ENCODE peak calls at places on chromosomes 13 and 19, in ten cellular contexts. One of them, this sample, is unnamed.

GRCh38 chr13:98221234-98221633 is 44.2 kb upstream of the RNF113B start:
- DNase-seq in Calu3: no peak
- DNase-seq in Caco-2: no peak
- DNase-seq in bronchial epithelial cell: no peak
- DNase-seq in heart left ventricle: no peak
- DNase-seq in fibroblast of mammary gland: peak; percentile 71
- DNase-seq in mesothelial cell of epicardium: no peak
- DNase-seq in fibroblast of villous mesenchyme: peak; percentile 38
- DNase-seq in H9: no peak
- DNase-seq in H1: no peak
- DNase-seq in this sample: no peak

GRCh38 chr19:9945319-9945966 is 9.1 kb upstream of the OLFM2 start:
- DNase-seq in H9: peak; percentile 57
- DNase-seq in mesothelial cell of epicardium: peak; percentile 60
- DNase-seq in H1: no peak
- DNase-seq in fibroblast of villous mesenchyme: peak; percentile 99
- DNase-seq in bronchial epithelial cell: peak; percentile 81
- DNase-seq in heart left ventricle: peak; percentile 92
- DNase-seq in Caco-2: no peak
- DNase-seq in Calu3: no peak
- DNase-seq in fibroblast of mammary gland: peak; percentile 100
- DNase-seq in this sample: peak; percentile 79

GRCh38 chr13:75251188-75251587 is 230.8 kb downstream of the TBC1D4 start:
- DNase-seq in bronchial epithelial cell: no peak
- DNase-seq in heart left ventricle: no peak
- DNase-seq in H9: no peak
- DNase-seq in mesothelial cell of epicardium: no peak
- DNase-seq in Calu3: no peak
- DNase-seq in Caco-2: no peak
- DNase-seq in H1: no peak
- DNase-seq in fibroblast of mammary gland: no peak
- DNase-seq in fibroblast of villous mesenchyme: no peak
- DNase-seq in this sample: no peak

GRCh38 chr19:763869-764268 is 13.0 kb downstream of the MISP start:
- DNase-seq in Calu3: no peak
- DNase-seq in H9: no peak
- DNase-seq in bronchial epithelial cell: no peak
- DNase-seq in mesothelial cell of epicardium: no peak
- DNase-seq in Caco-2: no peak
- DNase-seq in H1: no peak
- DNase-seq in heart left ventricle: no peak
- DNase-seq in fibroblast of mammary gland: no peak
- DNase-seq in fibroblast of villous mesenchyme: no peak
- DNase-seq in this sample: no peak

GRCh38 chr13:112852392-112852791 is 116.6 kb upstream of the MCF2L start:
- DNase-seq in heart left ventricle: no peak
- DNase-seq in fibroblast of villous mesenchyme: no peak
- DNase-seq in Calu3: no peak
- DNase-seq in mesothelial cell of epicardium: no peak
- DNase-seq in H1: no peak
- DNase-seq in H9: no peak
- DNase-seq in fibroblast of mammary gland: no peak
- DNase-seq in Caco-2: no peak
- DNase-seq in bronchial epithelial cell: no peak
- DNase-seq in this sample: no peak

GRCh38 chr19:36850646-36851442 is at the start of gene ZNF345:
- DNase-seq in Caco-2: peak; percentile 76
- DNase-seq in heart left ventricle: peak; percentile 95
- DNase-seq in fibroblast of villous mesenchyme: peak; percentile 96
- DNase-seq in H1: no peak
- DNase-seq in mesothelial cell of epicardium: peak; percentile 80
- DNase-seq in bronchial epithelial cell: peak; percentile 89
- DNase-seq in H9: peak; percentile 95
- DNase-seq in Calu3: peak; percentile 86
- DNase-seq in fibroblast of mammary gland: peak; percentile 94
- DNase-seq in this sample: peak; percentile 87

GRCh38 chr19:40683437-40683836 is 7.0 kb downstream of the NUMBL start:
- DNase-seq in Caco-2: no peak
- DNase-seq in heart left ventricle: no peak
- DNase-seq in bronchial epithelial cell: no peak
- DNase-seq in mesothelial cell of epicardium: no peak
- DNase-seq in Calu3: no peak
- DNase-seq in H1: no peak
- DNase-seq in fibroblast of villous mesenchyme: no peak
- DNase-seq in fibroblast of mammary gland: no peak
- DNase-seq in H9: no peak
- DNase-seq in this sample: no peak

GRCh38 chr13:21034602-21035190 is 26.7 kb downstream of the LATS2 start:
- DNase-seq in Caco-2: no peak
- DNase-seq in fibroblast of mammary gland: peak; percentile 63
- DNase-seq in fibroblast of villous mesenchyme: peak; percentile 58
- DNase-seq in H9: peak; percentile 51
- DNase-seq in Calu3: peak; percentile 49
- DNase-seq in H1: no peak
- DNase-seq in mesothelial cell of epicardium: no peak
- DNase-seq in bronchial epithelial cell: no peak
- DNase-seq in heart left ventricle: peak; percentile 52
- DNase-seq in this sample: no peak

GRCh38 chr19:17975032-17975431 is 8.1 kb downstream of the KCNN1 start:
- DNase-seq in H9: no peak
- DNase-seq in Calu3: no peak
- DNase-seq in mesothelial cell of epicardium: no peak
- DNase-seq in bronchial epithelial cell: no peak
- DNase-seq in fibroblast of villous mesenchyme: no peak
- DNase-seq in fibroblast of mammary gland: no peak
- DNase-seq in heart left ventricle: no peak
- DNase-seq in H1: no peak
- DNase-seq in Caco-2: no peak
- DNase-seq in this sample: no peak

GRCh38 chr19:17977073-17977472 is 10.2 kb downstream of the KCNN1 start:
- DNase-seq in Calu3: no peak
- DNase-seq in mesothelial cell of epicardium: no peak
- DNase-seq in H1: no peak
- DNase-seq in bronchial epithelial cell: no peak
- DNase-seq in fibroblast of villous mesenchyme: no peak
- DNase-seq in heart left ventricle: no peak
- DNase-seq in H9: no peak
- DNase-seq in fibroblast of mammary gland: no peak
- DNase-seq in Caco-2: no peak
- DNase-seq in this sample: no peak

GRCh38 chr19:17974551-17974950 is 7.6 kb downstream of the KCNN1 start:
- DNase-seq in fibroblast of mammary gland: no peak
- DNase-seq in fibroblast of villous mesenchyme: no peak
- DNase-seq in H1: no peak
- DNase-seq in H9: no peak
- DNase-seq in heart left ventricle: no peak
- DNase-seq in mesothelial cell of epicardium: no peak
- DNase-seq in Calu3: no peak
- DNase-seq in bronchial epithelial cell: no peak
- DNase-seq in Caco-2: no peak
- DNase-seq in this sample: no peak

GRCh38 chr19:17973759-17974158 is 6.9 kb downstream of the KCNN1 start:
- DNase-seq in H1: no peak
- DNase-seq in mesothelial cell of epicardium: no peak
- DNase-seq in Caco-2: no peak
- DNase-seq in bronchial epithelial cell: no peak
- DNase-seq in heart left ventricle: no peak
- DNase-seq in fibroblast of villous mesenchyme: no peak
- DNase-seq in fibroblast of mammary gland: no peak
- DNase-seq in H9: no peak
- DNase-seq in Calu3: no peak
- DNase-seq in this sample: no peak

GRCh38 chr19:17977488-17977887 is 10.6 kb downstream of the KCNN1 start:
- DNase-seq in fibroblast of villous mesenchyme: no peak
- DNase-seq in H9: no peak
- DNase-seq in H1: no peak
- DNase-seq in mesothelial cell of epicardium: no peak
- DNase-seq in bronchial epithelial cell: no peak
- DNase-seq in fibroblast of mammary gland: no peak
- DNase-seq in Calu3: no peak
- DNase-seq in heart left ventricle: no peak
- DNase-seq in Caco-2: no peak
- DNase-seq in this sample: no peak
- TF ChIP-seq CTCF in fibroblast of villous mesenchyme: no peak
- TF ChIP-seq CTCF in H9: no peak
- TF ChIP-seq CTCF in H1: no peak
- TF ChIP-seq CTCF in mesothelial cell of epicardium: no peak
- TF ChIP-seq CTCF in bronchial epithelial cell: no peak
- TF ChIP-seq CTCF in fibroblast of mammary gland: no peak
- TF ChIP-seq CTCF in Calu3: no peak
- TF ChIP-seq CTCF in heart left ventricle: no peak
- TF ChIP-seq CTCF in Caco-2: no peak
- TF ChIP-seq CTCF in this sample: no peak

DNA sequence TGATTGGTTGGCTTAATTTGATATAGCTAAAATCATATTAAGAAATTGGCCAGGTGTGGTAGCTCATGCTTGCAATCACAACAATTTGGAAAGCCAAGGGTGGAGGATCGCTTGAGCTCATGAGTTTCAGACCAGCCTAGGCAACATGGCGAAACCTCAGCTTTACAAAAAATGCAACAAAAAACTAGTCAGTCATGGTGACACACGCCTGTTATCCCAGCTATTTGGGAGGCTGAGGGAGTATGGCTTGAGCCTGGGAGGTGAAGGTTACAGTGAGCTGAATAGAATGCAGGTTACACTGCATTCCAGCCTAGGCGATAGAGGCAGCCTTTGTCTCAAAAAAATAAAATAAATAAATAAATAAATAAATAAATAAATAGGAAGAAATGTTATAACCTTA is 1579.6 kb upstream of the SLC10A2 start:
- DNase-seq in bronchial epithelial cell: no peak
- DNase-seq in fibroblast of villous mesenchyme: no peak
- DNase-seq in Calu3: no peak
- DNase-seq in Caco-2: no peak
- DNase-seq in mesothelial cell of epicardium: no peak
- DNase-seq in H9: no peak
- DNase-seq in heart left ventricle: no peak
- DNase-seq in H1: no peak
- DNase-seq in fibroblast of mammary gland: no peak
- DNase-seq in this sample: no peak
- TF ChIP-seq CTCF in bronchial epithelial cell: no peak
- TF ChIP-seq CTCF in fibroblast of villous mesenchyme: no peak
- TF ChIP-seq CTCF in Calu3: no peak
- TF ChIP-seq CTCF in Caco-2: no peak
- TF ChIP-seq CTCF in mesothelial cell of epicardium: no peak
- TF ChIP-seq CTCF in H9: no peak
- TF ChIP-seq CTCF in heart left ventricle: no peak
- TF ChIP-seq CTCF in H1: no peak
- TF ChIP-seq CTCF in fibroblast of mammary gland: no peak
- TF ChIP-seq CTCF in this sample: no peak

GRCh38 chr13:32261567-32261966 is 53.6 kb downstream of the ZAR1L start:
- DNase-seq in fibroblast of villous mesenchyme: peak; percentile 93
- DNase-seq in fibroblast of mammary gland: peak; percentile 94
- DNase-seq in Calu3: no peak
- DNase-seq in heart left ventricle: peak; percentile 90
- DNase-seq in bronchial epithelial cell: peak; percentile 71
- DNase-seq in Caco-2: no peak
- DNase-seq in H1: no peak
- DNase-seq in mesothelial cell of epicardium: no peak
- DNase-seq in H9: no peak
- DNase-seq in this sample: no peak
- TF ChIP-seq CTCF in fibroblast of villous mesenchyme: no peak
- TF ChIP-seq CTCF in fibroblast of mammary gland: no peak
- TF ChIP-seq CTCF in Calu3: no peak
- TF ChIP-seq CTCF in heart left ventricle: no peak
- TF ChIP-seq CTCF in bronchial epithelial cell: no peak
- TF ChIP-seq CTCF in Caco-2: no peak
- TF ChIP-seq CTCF in H1: no peak
- TF ChIP-seq CTCF in mesothelial cell of epicardium: no peak
- TF ChIP-seq CTCF in H9: no peak
- TF ChIP-seq CTCF in this sample: no peak

DNA sequence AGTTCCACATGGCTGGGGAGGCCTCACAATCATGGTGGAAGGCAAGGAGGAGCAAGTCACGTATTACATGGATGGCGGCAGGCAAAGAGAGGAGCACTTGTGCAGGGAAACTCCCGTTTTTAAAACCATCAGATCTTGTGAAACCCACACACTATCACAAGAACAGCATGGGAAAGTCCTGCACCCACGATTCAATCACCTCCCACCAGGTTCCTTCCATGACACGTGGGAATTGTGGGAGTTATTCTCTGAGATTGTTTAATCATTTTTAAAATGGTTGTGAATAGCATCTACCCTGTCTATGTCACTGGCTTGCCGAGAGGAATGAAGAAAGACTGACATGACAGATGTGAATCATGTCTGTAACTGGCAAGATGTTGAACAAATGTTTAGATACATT is 301.7 kb downstream of the HS6ST3 start:
- DNase-seq in Caco-2: no peak
- DNase-seq in Calu3: no peak
- DNase-seq in mesothelial cell of epicardium: no peak
- DNase-seq in fibroblast of villous mesenchyme: no peak
- DNase-seq in H9: no peak
- DNase-seq in H1: no peak
- DNase-seq in bronchial epithelial cell: no peak
- DNase-seq in fibroblast of mammary gland: no peak
- DNase-seq in heart left ventricle: no peak
- DNase-seq in this sample: no peak
- TF ChIP-seq CTCF in Caco-2: no peak
- TF ChIP-seq CTCF in Calu3: no peak
- TF ChIP-seq CTCF in mesothelial cell of epicardium: no peak
- TF ChIP-seq CTCF in fibroblast of villous mesenchyme: no peak
- TF ChIP-seq CTCF in H9: no peak
- TF ChIP-seq CTCF in H1: no peak
- TF ChIP-seq CTCF in bronchial epithelial cell: no peak
- TF ChIP-seq CTCF in fibroblast of mammary gland: no peak
- TF ChIP-seq CTCF in heart left ventricle: no peak
- TF ChIP-seq CTCF in this sample: no peak